ENCODE peak calls at places on chromosome 1, in seven cellular contexts. I, P, D, J, K, Y and T are unnamed samples.

GRCh38 chr1:6646499-6647148 is 22.0 kb downstream of the THAP3 start:
- DNase-seq in K (no peak), D (peak; percentile 71), J (peak; percentile 41), P (no peak), Y (peak; percentile 20), I (peak; percentile 70), T (no peak)

GRCh38 chr1:161718559-161719324 is 2.6 kb upstream of the FCRLB start:
- DNase-seq in I (no peak), P (no peak), Y (no peak), D (no peak), K (no peak), J (no peak), T (no peak)

GRCh38 chr1:154326546-154327465 is 1.5 kb downstream of the ATP8B2 start:
- DNase-seq in K (peak; percentile 83), P (no peak), Y (no peak), J (peak; percentile 53), D (peak; percentile 85), I (no peak), T (no peak)

GRCh38 chr1:85460555-85461088 is 4.3 kb downstream of the DDAH1 start:
- DNase-seq in D (no peak), Y (peak; percentile 75), P (no peak), I (no peak), K (no peak), J (no peak), T (no peak)

GRCh38 chr1:233719626-233720334 is 105.9 kb downstream of the KCNK1 start:
- DNase-seq in Y (no peak), P (no peak), K (no peak), J (no peak), D (no peak), I (no peak), T (no peak)

GRCh38 chr1:43757343-43758053 is 50.2 kb downstream of the ST3GAL3 start:
- DNase-seq in P (no peak), I (no peak), J (no peak), K (no peak), Y (no peak), D (no peak), T (no peak)

GRCh38 chr1:111904478-111905218 is 84.8 kb downstream of the KCND3 start:
- DNase-seq in I (no peak), J (peak; percentile 4), P (no peak), K (no peak), Y (peak; percentile 56), D (no peak), T (no peak)

GRCh38 chr1:34792868-34793727 is at the start of gene GJA4:
- DNase-seq in D (no peak), I (no peak), J (no peak), P (no peak), Y (no peak), K (no peak), T (no peak)

GRCh38 chr1:19062258-19063029 is 106.0 kb upstream of the IFFO2 start:
- DNase-seq in J (no peak), Y (no peak), P (no peak), D (no peak), I (no peak), K (no peak), T (no peak)

GRCh38 chr1:107536266-107536665 is 395.4 kb downstream of the NTNG1 start:
- DNase-seq in Y (no peak), K (no peak), J (peak; percentile 71), D (no peak), P (no peak), I (no peak), T (no peak)